ENCODE peak calls at places on chromosomes 16 and 17, in nine cellular contexts. One of them, this sample, is unnamed.

GRCh38 chr17:31743767-31744166 is 115.3 kb downstream of the COPRS start:
- DNase-seq in upper lobe of right lung: no peak
- DNase-seq in cardiac muscle cell: peak; percentile 58
- DNase-seq in tibial nerve: no peak
- DNase-seq in adrenal gland: no peak
- DNase-seq in suprapubic skin: no peak
- DNase-seq in BE2C: no peak
- DNase-seq in H9: peak; percentile 60
- DNase-seq in spleen: no peak
- DNase-seq in this sample: no peak

GRCh38 chr16:78709137-78709871 is 609.9 kb downstream of the WWOX start:
- DNase-seq in upper lobe of right lung: no peak
- DNase-seq in cardiac muscle cell: no peak
- DNase-seq in tibial nerve: no peak
- DNase-seq in adrenal gland: no peak
- DNase-seq in suprapubic skin: no peak
- DNase-seq in BE2C: no peak
- DNase-seq in H9: no peak
- DNase-seq in spleen: no peak
- DNase-seq in this sample: no peak

GRCh38 chr17:74123350-74123749 is 80.1 kb upstream of the RPL38 start:
- DNase-seq in upper lobe of right lung: peak; percentile 6
- DNase-seq in cardiac muscle cell: peak; percentile 4
- DNase-seq in tibial nerve: no peak
- DNase-seq in adrenal gland: no peak
- DNase-seq in suprapubic skin: no peak
- DNase-seq in BE2C: no peak
- DNase-seq in H9: peak; percentile 64
- DNase-seq in spleen: no peak
- DNase-seq in this sample: no peak

GRCh38 chr17:62057696-62058095 is 7.4 kb downstream of the MED13 start:
- DNase-seq in upper lobe of right lung: no peak
- DNase-seq in cardiac muscle cell: no peak
- DNase-seq in tibial nerve: no peak
- DNase-seq in adrenal gland: no peak
- DNase-seq in suprapubic skin: no peak
- DNase-seq in BE2C: no peak
- DNase-seq in H9: no peak
- DNase-seq in spleen: no peak
- DNase-seq in this sample: no peak

GRCh38 chr17:29962656-29963055 is 21.2 kb downstream of the EFCAB5 start:
- DNase-seq in upper lobe of right lung: no peak
- DNase-seq in cardiac muscle cell: peak; percentile 7
- DNase-seq in tibial nerve: no peak
- DNase-seq in adrenal gland: no peak
- DNase-seq in suprapubic skin: no peak
- DNase-seq in BE2C: no peak
- DNase-seq in H9: no peak
- DNase-seq in spleen: no peak
- DNase-seq in this sample: no peak

GRCh38 chr16:77212736-77213541 is 13.7 kb downstream of the SYCE1L start:
- DNase-seq in upper lobe of right lung: peak; percentile 86
- DNase-seq in cardiac muscle cell: peak; percentile 55
- DNase-seq in tibial nerve: no peak
- DNase-seq in adrenal gland: peak; percentile 58
- DNase-seq in suprapubic skin: peak; percentile 81
- DNase-seq in BE2C: peak; percentile 63
- DNase-seq in H9: peak; percentile 85
- DNase-seq in spleen: peak; percentile 93
- DNase-seq in this sample: peak; percentile 74

GRCh38 chr16:75095637-75096036 is 20.9 kb downstream of the LDHD start:
- DNase-seq in upper lobe of right lung: no peak
- DNase-seq in cardiac muscle cell: no peak
- DNase-seq in tibial nerve: no peak
- DNase-seq in adrenal gland: no peak
- DNase-seq in suprapubic skin: no peak
- DNase-seq in BE2C: no peak
- DNase-seq in H9: no peak
- DNase-seq in spleen: no peak
- DNase-seq in this sample: no peak

GRCh38 chr17:72972263-72972951 is 120.1 kb downstream of the SLC39A11 start:
- DNase-seq in upper lobe of right lung: no peak
- DNase-seq in cardiac muscle cell: no peak
- DNase-seq in tibial nerve: no peak
- DNase-seq in adrenal gland: no peak
- DNase-seq in suprapubic skin: no peak
- DNase-seq in BE2C: no peak
- DNase-seq in H9: no peak
- DNase-seq in spleen: no peak
- DNase-seq in this sample: no peak

GRCh38 chr16:84268661-84269060 is 26.0 kb upstream of the WFDC1 start:
- DNase-seq in upper lobe of right lung: no peak
- DNase-seq in cardiac muscle cell: no peak
- DNase-seq in tibial nerve: no peak
- DNase-seq in adrenal gland: no peak
- DNase-seq in suprapubic skin: no peak
- DNase-seq in BE2C: no peak
- DNase-seq in H9: no peak
- DNase-seq in spleen: no peak
- DNase-seq in this sample: no peak

GRCh38 chr17:46853896-46854444 is 2.6 kb downstream of the WNT9B start:
- DNase-seq in upper lobe of right lung: no peak
- DNase-seq in cardiac muscle cell: peak; percentile 22
- DNase-seq in tibial nerve: no peak
- DNase-seq in adrenal gland: no peak
- DNase-seq in suprapubic skin: no peak
- DNase-seq in BE2C: no peak
- DNase-seq in H9: peak; percentile 45
- DNase-seq in spleen: peak; percentile 2
- DNase-seq in this sample: no peak

GRCh38 chr17:69424287-69425041 is 10.0 kb downstream of the MAP2K6 start:
- DNase-seq in upper lobe of right lung: no peak
- DNase-seq in cardiac muscle cell: no peak
- DNase-seq in tibial nerve: no peak
- DNase-seq in adrenal gland: no peak
- DNase-seq in suprapubic skin: no peak
- DNase-seq in BE2C: no peak
- DNase-seq in H9: no peak
- DNase-seq in spleen: no peak
- DNase-seq in this sample: no peak

GRCh38 chr16:88770459-88771293 is 14.3 kb downstream of the PIEZO1 start:
- DNase-seq in upper lobe of right lung: peak; percentile 90
- DNase-seq in cardiac muscle cell: peak; percentile 78
- DNase-seq in tibial nerve: no peak
- DNase-seq in adrenal gland: no peak
- DNase-seq in suprapubic skin: no peak
- DNase-seq in BE2C: peak; percentile 78
- DNase-seq in H9: peak; percentile 92
- DNase-seq in spleen: peak; percentile 88
- DNase-seq in this sample: peak; percentile 76

GRCh38 chr17:5705876-5706420 is 121.6 kb upstream of the NLRP1 start:
- DNase-seq in upper lobe of right lung: no peak
- DNase-seq in cardiac muscle cell: no peak
- DNase-seq in tibial nerve: no peak
- DNase-seq in adrenal gland: no peak
- DNase-seq in suprapubic skin: no peak
- DNase-seq in BE2C: no peak
- DNase-seq in H9: peak; percentile 23
- DNase-seq in spleen: peak; percentile 32
- DNase-seq in this sample: no peak

GRCh38 chr16:11871193-11871592 is 19.9 kb upstream of the RSL1D1 start:
- DNase-seq in upper lobe of right lung: peak; percentile 60
- DNase-seq in cardiac muscle cell: peak; percentile 48
- DNase-seq in tibial nerve: peak; percentile 9
- DNase-seq in adrenal gland: no peak
- DNase-seq in suprapubic skin: no peak
- DNase-seq in BE2C: peak; percentile 19
- DNase-seq in H9: peak; percentile 66
- DNase-seq in spleen: no peak
- DNase-seq in this sample: no peak

GRCh38 chr17:17877548-17878358 is 41.0 kb upstream of the SREBF1 start:
- DNase-seq in upper lobe of right lung: peak; percentile 83
- DNase-seq in cardiac muscle cell: peak; percentile 97
- DNase-seq in tibial nerve: peak; percentile 44
- DNase-seq in adrenal gland: peak; percentile 91
- DNase-seq in suprapubic skin: peak; percentile 75
- DNase-seq in BE2C: peak; percentile 27
- DNase-seq in H9: peak; percentile 75
- DNase-seq in spleen: peak; percentile 82
- DNase-seq in this sample: peak; percentile 40

GRCh38 chr17:67562036-67562435 is 155.7 kb upstream of the NOL11 start:
- DNase-seq in upper lobe of right lung: no peak
- DNase-seq in cardiac muscle cell: no peak
- DNase-seq in tibial nerve: no peak
- DNase-seq in adrenal gland: no peak
- DNase-seq in suprapubic skin: no peak
- DNase-seq in BE2C: no peak
- DNase-seq in H9: no peak
- DNase-seq in spleen: no peak
- DNase-seq in this sample: no peak

GRCh38 chr17:15944720-15945492 is at the start of gene ADORA2B:
- DNase-seq in upper lobe of right lung: peak; percentile 89
- DNase-seq in cardiac muscle cell: peak; percentile 89
- DNase-seq in tibial nerve: no peak
- DNase-seq in adrenal gland: peak; percentile 61
- DNase-seq in suprapubic skin: no peak
- DNase-seq in BE2C: peak; percentile 68
- DNase-seq in H9: peak; percentile 88
- DNase-seq in spleen: peak; percentile 85
- DNase-seq in this sample: peak; percentile 75

GRCh38 chr16:10600792-10601443 is 20.5 kb upstream of the EMP2 start:
- DNase-seq in upper lobe of right lung: peak; percentile 67
- DNase-seq in cardiac muscle cell: no peak
- DNase-seq in tibial nerve: no peak
- DNase-seq in adrenal gland: no peak
- DNase-seq in suprapubic skin: no peak
- DNase-seq in BE2C: no peak
- DNase-seq in H9: no peak
- DNase-seq in spleen: no peak
- DNase-seq in this sample: no peak

GRCh38 chr17:34110315-34110714 is 144.8 kb upstream of the CCL2 start:
- DNase-seq in upper lobe of right lung: no peak
- DNase-seq in cardiac muscle cell: no peak
- DNase-seq in tibial nerve: no peak
- DNase-seq in adrenal gland: no peak
- DNase-seq in suprapubic skin: no peak
- DNase-seq in BE2C: peak; percentile 20
- DNase-seq in H9: peak; percentile 54
- DNase-seq in spleen: no peak
- DNase-seq in this sample: no peak

GRCh38 chr16:87661561-87661960 is 59.3 kb downstream of the JPH3 start:
- DNase-seq in upper lobe of right lung: no peak
- DNase-seq in cardiac muscle cell: peak; percentile 64
- DNase-seq in tibial nerve: peak; percentile 14
- DNase-seq in adrenal gland: peak; percentile 32
- DNase-seq in suprapubic skin: no peak
- DNase-seq in BE2C: no peak
- DNase-seq in H9: peak; percentile 79
- DNase-seq in spleen: no peak
- DNase-seq in this sample: no peak

GRCh38 chr16:63702981-63703590 is 1418.8 kb downstream of the CDH11 start:
- DNase-seq in upper lobe of right lung: no peak
- DNase-seq in cardiac muscle cell: no peak
- DNase-seq in tibial nerve: no peak
- DNase-seq in adrenal gland: no peak
- DNase-seq in suprapubic skin: no peak
- DNase-seq in BE2C: no peak
- DNase-seq in H9: peak; percentile 59
- DNase-seq in spleen: no peak
- DNase-seq in this sample: no peak

GRCh38 chr17:79991924-79992656 is 43.6 kb downstream of the TBC1D16 start:
- DNase-seq in upper lobe of right lung: no peak
- DNase-seq in cardiac muscle cell: peak; percentile 9
- DNase-seq in tibial nerve: no peak
- DNase-seq in adrenal gland: no peak
- DNase-seq in suprapubic skin: no peak
- DNase-seq in BE2C: peak; percentile 39
- DNase-seq in H9: peak; percentile 56
- DNase-seq in spleen: no peak
- DNase-seq in this sample: peak; percentile 84
- H3K4me1 ChIP-seq in upper lobe of right lung: peaks cover 37% of the 10 kb centered on the region
- H3K4me1 ChIP-seq in cardiac muscle cell: peaks cover 29% of the 10 kb centered on the region
- H3K4me1 ChIP-seq in tibial nerve: peaks cover 43% of the 10 kb centered on the region
- H3K4me1 ChIP-seq in adrenal gland: peaks cover 41% of the 10 kb centered on the region
- H3K4me1 ChIP-seq in suprapubic skin: peaks cover 49% of the 10 kb centered on the region
- H3K4me1 ChIP-seq in BE2C: peaks cover 40% of the 10 kb centered on the region
- H3K4me1 ChIP-seq in H9: peaks cover 3% of the 10 kb centered on the region
- H3K4me1 ChIP-seq in spleen: peaks cover 63% of the 10 kb centered on the region
- H3K4me1 ChIP-seq in this sample: peaks cover 48% of the 10 kb centered on the region

DNA sequence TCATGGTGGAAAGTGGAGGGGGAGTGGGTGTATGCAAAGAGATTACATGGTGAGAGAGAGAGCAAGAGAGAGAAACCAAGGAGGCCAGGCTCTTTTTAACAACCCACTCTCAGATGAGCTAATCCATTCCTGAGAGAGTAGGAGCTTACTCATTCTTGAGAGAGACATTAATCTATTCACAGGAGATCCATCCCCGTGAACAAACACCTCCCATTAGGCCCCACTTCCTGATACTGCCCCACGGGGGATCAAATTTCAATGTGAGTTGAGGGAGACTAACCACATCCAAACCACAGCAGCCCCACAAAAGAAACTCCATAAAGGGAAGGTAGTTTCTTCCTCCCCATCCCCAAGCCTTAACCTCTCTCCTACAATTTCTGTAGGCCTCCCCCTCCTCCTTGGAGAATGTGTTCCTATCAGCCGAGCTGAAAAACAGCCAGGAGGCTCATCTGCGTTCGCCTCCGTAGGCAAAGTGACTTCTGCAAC is 450.0 kb downstream of the NPIPA7 start:
- DNase-seq in upper lobe of right lung: no peak
- DNase-seq in cardiac muscle cell: no peak
- DNase-seq in tibial nerve: no peak
- DNase-seq in adrenal gland: no peak
- DNase-seq in suprapubic skin: no peak
- DNase-seq in BE2C: no peak
- DNase-seq in H9: peak; percentile 29
- DNase-seq in spleen: no peak
- DNase-seq in this sample: no peak
- TF ChIP-seq CTCF in upper lobe of right lung: no peak
- TF ChIP-seq CTCF in cardiac muscle cell: no peak
- TF ChIP-seq CTCF in tibial nerve: no peak
- TF ChIP-seq CTCF in adrenal gland: no peak
- TF ChIP-seq CTCF in suprapubic skin: no peak
- TF ChIP-seq CTCF in BE2C: no peak
- TF ChIP-seq CTCF in H9: no peak
- TF ChIP-seq CTCF in spleen: no peak
- TF ChIP-seq CTCF in this sample: no peak

GRCh38 chr17:39868554-39868942 is 546 bp downstream of the ZPBP2 start:
- DNase-seq in upper lobe of right lung: no peak
- DNase-seq in cardiac muscle cell: no peak
- DNase-seq in tibial nerve: no peak
- DNase-seq in adrenal gland: no peak
- DNase-seq in suprapubic skin: no peak
- DNase-seq in BE2C: no peak
- DNase-seq in H9: no peak
- DNase-seq in spleen: peak; percentile 44
- DNase-seq in this sample: no peak
- H3K27me3 ChIP-seq in upper lobe of right lung: peaks cover 28% of the 10 kb centered on the region
- H3K27me3 ChIP-seq in cardiac muscle cell: peaks cover 37% of the 10 kb centered on the region
- H3K27me3 ChIP-seq in tibial nerve: no peaks in the 10 kb centered on the region
- H3K27me3 ChIP-seq in adrenal gland: peaks cover 64% of the 10 kb centered on the region
- H3K27me3 ChIP-seq in suprapubic skin: peaks cover 58% of the 10 kb centered on the region
- H3K27me3 ChIP-seq in BE2C: peaks cover 82% of the 10 kb centered on the region
- H3K27me3 ChIP-seq in H9: peaks cover 12% of the 10 kb centered on the region
- H3K27me3 ChIP-seq in spleen: no peaks in the 10 kb centered on the region
- H3K27me3 ChIP-seq in this sample: peaks cover 9% of the 10 kb centered on the region

GRCh38 chr16:1214693-1215092 is 10.4 kb downstream of the TPSG1 start:
- DNase-seq in upper lobe of right lung: no peak
- DNase-seq in cardiac muscle cell: no peak
- DNase-seq in tibial nerve: no peak
- DNase-seq in adrenal gland: no peak
- DNase-seq in suprapubic skin: no peak
- DNase-seq in BE2C: no peak
- DNase-seq in H9: no peak
- DNase-seq in spleen: no peak
- DNase-seq in this sample: no peak
- H3K4me1 ChIP-seq in upper lobe of right lung: no peaks in the 10 kb centered on the region
- H3K4me1 ChIP-seq in cardiac muscle cell: no peaks in the 10 kb centered on the region
- H3K4me1 ChIP-seq in tibial nerve: no peaks in the 10 kb centered on the region
- H3K4me1 ChIP-seq in adrenal gland: no peaks in the 10 kb centered on the region
- H3K4me1 ChIP-seq in suprapubic skin: no peaks in the 10 kb centered on the region
- H3K4me1 ChIP-seq in BE2C: no peaks in the 10 kb centered on the region
- H3K4me1 ChIP-seq in H9: no peaks in the 10 kb centered on the region
- H3K4me1 ChIP-seq in spleen: no peaks in the 10 kb centered on the region
- H3K4me1 ChIP-seq in this sample: no peaks in the 10 kb centered on the region